ENCODE peak calls at places on chromosome 4, in eight cellular contexts. J, O, F, W, Z, R, C and X are unnamed samples.

GRCh38 chr4:163072222-163072621 is 94.5 kb downstream of the NAF1 start:
- DNase-seq in J (no peak), O (no peak), F (no peak), W (no peak), Z (no peak), R (no peak), C (no peak), X (no peak)

GRCh38 chr4:138405934-138406567 is 163.9 kb upstream of the SLC7A11 start:
- DNase-seq in J (no peak), O (no peak), F (no peak), W (peak; percentile 72), Z (no peak), R (no peak), C (no peak), X (no peak)

GRCh38 chr4:169446824-169447223 is 165.6 kb downstream of the NEK1 start:
- DNase-seq in J (no peak), O (no peak), F (no peak), W (no peak), Z (no peak), R (no peak), C (no peak), X (no peak)

GRCh38 chr4:27930976-27931375 is 1070.3 kb downstream of the STIM2 start:
- DNase-seq in J (no peak), O (no peak), F (no peak), W (no peak), Z (no peak), R (no peak), C (no peak), X (no peak)

GRCh38 chr4:124105212-124105611 is 607.3 kb downstream of the ANKRD50 start:
- DNase-seq in J (no peak), O (no peak), F (no peak), W (peak; percentile 22), Z (no peak), R (no peak), C (no peak), X (no peak)

GRCh38 chr4:169557061-169557636 is 55.2 kb downstream of the NEK1 start:
- DNase-seq in J (no peak), O (no peak), F (no peak), W (peak; percentile 38), Z (no peak), R (no peak), C (no peak), X (no peak)

GRCh38 chr4:92249541-92249940 is 54.2 kb upstream of the GRID2 start:
- DNase-seq in J (no peak), O (no peak), F (no peak), W (no peak), Z (no peak), R (no peak), C (no peak), X (no peak)

GRCh38 chr4:69095301-69095731 is 958 bp upstream of the UGT2B7 start:
- DNase-seq in J (no peak), O (no peak), F (no peak), W (peak; percentile 92), Z (no peak), R (no peak), C (no peak), X (no peak)

GRCh38 chr4:1019726-1020470 is 8.5 kb downstream of the FGFRL1 start:
- DNase-seq in J (no peak), O (no peak), F (no peak), W (no peak), Z (no peak), R (no peak), C (no peak), X (no peak)

GRCh38 chr4:27398911-27399310 is 538.3 kb downstream of the STIM2 start:
- DNase-seq in J (no peak), O (no peak), F (no peak), W (no peak), Z (no peak), R (no peak), C (no peak), X (no peak)

GRCh38 chr4:183347586-183347985 is 25.4 kb upstream of the CLDN24 start:
- DNase-seq in J (no peak), O (no peak), F (no peak), W (peak; percentile 50), Z (no peak), R (no peak), C (no peak), X (no peak)

GRCh38 chr4:78689224-78689623 is 86.9 kb upstream of the BMP2K start:
- DNase-seq in J (no peak), O (no peak), F (no peak), W (peak; percentile 32), Z (no peak), R (no peak), C (no peak), X (no peak)

GRCh38 chr4:156977435-156978160 is 6.0 kb upstream of the PDGFC start:
- DNase-seq in J (no peak), O (no peak), F (no peak), W (peak; percentile 97), Z (no peak), R (no peak), C (no peak), X (no peak)
- H3K27ac ChIP-seq in J (no peak overlapping the region), O (no peak overlapping the region), F (no peak overlapping the region), W (no peak overlapping the region), Z (no peak overlapping the region), R (no peak overlapping the region), C (no peak overlapping the region), X (no peak overlapping the region)

GRCh38 chr4:73099143-73099542 is 29.6 kb upstream of the COX18 start:
- DNase-seq in J (no peak), O (no peak), F (no peak), W (no peak), Z (no peak), R (no peak), C (no peak), X (no peak)

GRCh38 chr4:73109493-73109892 is 40.0 kb upstream of the COX18 start:
- DNase-seq in J (no peak), O (no peak), F (no peak), W (no peak), Z (no peak), R (no peak), C (no peak), X (no peak)

GRCh38 chr4:73098713-73099112 is 29.2 kb upstream of the COX18 start:
- DNase-seq in J (no peak), O (no peak), F (no peak), W (no peak), Z (no peak), R (no peak), C (no peak), X (no peak)

GRCh38 chr4:73103799-73104503 is 34.4 kb upstream of the COX18 start:
- DNase-seq in J (no peak), O (no peak), F (no peak), W (peak; percentile 32), Z (no peak), R (no peak), C (no peak), X (no peak)

GRCh38 chr4:73104695-73105094 is 35.2 kb upstream of the COX18 start:
- DNase-seq in J (no peak), O (no peak), F (no peak), W (no peak), Z (no peak), R (no peak), C (no peak), X (no peak)
- TF ChIP-seq POLR2A in J (no peak), O (no peak), F (no peak), W (no peak), Z (no peak), R (no peak), C (no peak), X (no peak)

GRCh38 chr4:146159384-146160058 is 16.0 kb upstream of the LSM6 start:
- DNase-seq in J (no peak), O (no peak), F (no peak), W (no peak), Z (no peak), R (no peak), C (no peak), X (no peak)
- H3K27ac ChIP-seq in J (no peak overlapping the region), O (no peak overlapping the region), F (no peak overlapping the region), W (no peak overlapping the region), Z (no peak overlapping the region), R (no peak overlapping the region), C (no peak overlapping the region), X (no peak overlapping the region)

GRCh38 chr4:121817006-121817405 is 6.7 kb downstream of the CCNA2 start:
- DNase-seq in J (no peak), O (no peak), F (no peak), W (no peak), Z (no peak), R (no peak), C (no peak), X (no peak)

GRCh38 chr4:121817701-121818100 is 6.0 kb downstream of the CCNA2 start:
- DNase-seq in J (no peak), O (no peak), F (no peak), W (no peak), Z (no peak), R (no peak), C (no peak), X (no peak)

GRCh38 chr4:121814756-121815155 is 8.9 kb downstream of the CCNA2 start:
- DNase-seq in J (no peak), O (no peak), F (no peak), W (peak; percentile 60), Z (no peak), R (no peak), C (no peak), X (no peak)

GRCh38 chr4:121819216-121819980 is 4.3 kb downstream of the CCNA2 start:
- DNase-seq in J (no peak), O (no peak), F (no peak), W (no peak), Z (no peak), R (no peak), C (no peak), X (no peak)

GRCh38 chr4:121818215-121818614 is 5.5 kb downstream of the CCNA2 start:
- DNase-seq in J (no peak), O (no peak), F (no peak), W (no peak), Z (no peak), R (no peak), C (no peak), X (no peak)
- TF ChIP-seq POLR2A in J (no peak), O (no peak), F (no peak), W (no peak), Z (no peak), R (no peak), C (no peak), X (no peak)

DNA sequence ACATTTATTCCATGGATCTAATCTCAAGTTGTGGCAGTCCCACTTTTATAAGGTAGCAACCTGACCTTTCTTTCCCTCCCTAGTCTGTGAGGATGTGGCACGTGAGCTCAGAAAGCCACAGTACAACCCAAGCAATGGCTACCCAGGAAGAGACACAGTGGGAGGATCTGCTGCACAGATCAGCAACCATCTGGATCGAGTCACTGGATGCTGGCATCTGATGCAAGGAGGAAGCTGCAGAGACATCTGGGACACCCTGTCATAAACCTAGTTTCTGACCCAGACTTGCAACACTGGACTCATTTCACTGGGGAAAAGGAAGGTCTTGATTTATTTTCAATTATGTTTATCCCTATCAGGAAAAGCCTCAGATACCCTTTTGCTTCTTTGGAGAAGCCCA is 327.1 kb downstream of the PAPSS1 start:
- DNase-seq in J (peak; percentile 73), O (no peak), F (no peak), W (peak; percentile 1), Z (no peak), R (peak; percentile 18), C (no peak), X (no peak)
- H3K27ac ChIP-seq in J (peak overlapping the region; percentile 34), O (no peak overlapping the region), F (peak overlapping the region; percentile 17), W (no peak overlapping the region), Z (no peak overlapping the region), R (no peak overlapping the region), C (no peak overlapping the region), X (no peak overlapping the region)